ENCODE peak calls at places on chromosome 14, in five cellular contexts. I, H, T, U and G are unnamed samples. For H3K9me3, the result is how much of the 10 kb centered on the place peaks cover.

GRCh38 chr14:24876996-24877395 is 173.0 kb downstream of the STXBP6 start:
- DNase-seq in I (no peak), H (no peak), T (no peak), U (no peak), G (no peak)

GRCh38 chr14:99724196-99724891 is 40.2 kb downstream of the CYP46A1 start:
- DNase-seq in I (no peak), H (no peak), T (no peak), U (no peak), G (peak)

GRCh38 chr14:51035611-51036192 is 59.2 kb downstream of the TRIM9 start:
- DNase-seq in I (no peak), H (no peak), T (no peak), U (no peak), G (no peak)

GRCh38 chr14:65054471-65055085 is 47.7 kb downstream of the MAX start:
- DNase-seq in I (no peak), H (no peak), T (no peak), U (no peak), G (peak)

GRCh38 chr14:105248368-105249174 is at the start of gene BTBD6:
- DNase-seq in I (peak), H (peak), T (peak), U (peak), G (peak)

GRCh38 chr14:34078117-34078743 is 127.4 kb upstream of the EGLN3 start:
- DNase-seq in I (no peak), H (no peak), T (no peak), U (no peak), G (no peak)

GRCh38 chr14:81301813-81302212 is 81.1 kb upstream of the GTF2A1 start:
- DNase-seq in I (no peak), H (no peak), T (no peak), U (no peak), G (no peak)

GRCh38 chr14:68219407-68219806 is 399.8 kb downstream of the RAD51B start:
- DNase-seq in I (no peak), H (no peak), T (no peak), U (no peak), G (no peak)

GRCh38 chr14:105857223-105857815 is 330.9 kb downstream of the TMEM121 start:
- DNase-seq in I (peak), H (peak), T (no peak), U (no peak), G (peak)

GRCh38 chr14:90924618-90925345 is 108.6 kb upstream of the TTC7B start:
- DNase-seq in I (no peak), H (no peak), T (no peak), U (no peak), G (no peak)

GRCh38 chr14:90903101-90903500 is 86.9 kb upstream of the TTC7B start:
- DNase-seq in I (peak), H (no peak), T (peak), U (peak), G (no peak)

GRCh38 chr14:75450381-75451276 is 22.8 kb downstream of the JDP2 start:
- DNase-seq in I (peak), H (peak), T (no peak), U (no peak), G (no peak)

GRCh38 chr14:52391866-52392600 is 77.9 kb downstream of the PTGER2 start:
- DNase-seq in I (no peak), H (no peak), T (no peak), U (peak), G (no peak)

DNA sequence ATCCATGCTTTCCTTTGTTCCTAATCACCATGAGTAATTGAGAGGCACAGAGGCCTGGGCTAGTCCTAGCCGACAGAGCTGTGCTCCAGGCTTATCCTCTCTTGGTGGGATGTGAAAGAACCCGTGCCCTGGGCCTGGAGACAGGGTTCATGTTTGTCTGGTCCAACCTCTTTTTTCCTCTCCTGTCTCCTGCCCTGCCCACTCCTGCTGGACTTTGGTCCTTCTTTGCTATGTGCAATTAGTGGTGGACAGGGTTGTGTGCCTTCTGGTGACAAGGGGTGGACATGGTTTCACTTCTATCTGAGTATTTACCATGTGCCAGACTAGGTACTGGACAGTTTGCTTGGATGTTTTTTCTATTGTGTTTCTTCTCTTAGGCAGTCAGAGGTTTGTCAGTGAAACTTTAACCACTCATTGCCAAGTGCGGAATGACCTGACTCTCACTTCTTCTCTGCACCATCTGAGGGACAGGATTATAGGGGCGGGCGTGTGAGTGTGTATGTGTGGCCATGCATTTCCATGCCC is 126.1 kb downstream of the SMOC1 start:
- DNase-seq in I (no peak), H (no peak), T (no peak), U (no peak), G (no peak)
- TF ChIP-seq POLR2AphosphoS5 in I (no peak), H (no peak), T (no peak), U (no peak), G (no peak)

GRCh38 chr14:88792572-88793258 is at the start of gene EML5:
- DNase-seq in I (peak), H (peak), T (no peak), U (peak), G (peak)
- TF ChIP-seq CTCF in I (peak), H (peak), T (peak), U (no peak), G (peak)

GRCh38 chr14:28703482-28703881 is 63.1 kb upstream of the FOXG1 start:
- DNase-seq in I (no peak), H (no peak), T (no peak), U (no peak), G (no peak)

GRCh38 chr14:28709571-28710305 is 56.8 kb upstream of the FOXG1 start:
- DNase-seq in I (no peak), H (no peak), T (no peak), U (no peak), G (no peak)

GRCh38 chr14:28707814-28708213 is 58.8 kb upstream of the FOXG1 start:
- DNase-seq in I (no peak), H (no peak), T (no peak), U (no peak), G (no peak)

GRCh38 chr14:28701733-28702132 is 64.9 kb upstream of the FOXG1 start:
- DNase-seq in I (no peak), H (no peak), T (no peak), U (no peak), G (no peak)

DNA sequence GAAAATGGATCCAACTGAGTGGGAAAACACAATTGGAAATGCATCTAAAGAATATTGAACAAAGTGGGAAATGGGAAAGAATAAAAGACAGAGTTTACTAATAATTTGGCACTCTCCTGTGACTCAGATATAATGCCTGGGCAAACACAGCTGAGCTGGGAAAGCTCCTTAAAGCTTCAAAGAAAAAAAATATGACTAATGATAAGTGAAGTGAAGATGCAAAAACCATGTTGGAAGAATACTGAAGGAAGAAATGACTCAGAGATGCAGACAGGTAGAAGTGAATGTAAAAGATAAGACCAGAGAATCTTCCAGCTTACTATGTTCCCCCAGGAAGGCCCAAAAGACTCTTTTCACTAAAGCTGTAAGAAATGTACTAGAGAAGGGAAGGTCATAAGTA is 62.4 kb upstream of the FOXG1 start:
- DNase-seq in I (no peak), H (no peak), T (no peak), U (no peak), G (no peak)
- H3K9me3 ChIP-seq in I (under half), H (under half), T (under half), U (under half), G (under half)

DNA sequence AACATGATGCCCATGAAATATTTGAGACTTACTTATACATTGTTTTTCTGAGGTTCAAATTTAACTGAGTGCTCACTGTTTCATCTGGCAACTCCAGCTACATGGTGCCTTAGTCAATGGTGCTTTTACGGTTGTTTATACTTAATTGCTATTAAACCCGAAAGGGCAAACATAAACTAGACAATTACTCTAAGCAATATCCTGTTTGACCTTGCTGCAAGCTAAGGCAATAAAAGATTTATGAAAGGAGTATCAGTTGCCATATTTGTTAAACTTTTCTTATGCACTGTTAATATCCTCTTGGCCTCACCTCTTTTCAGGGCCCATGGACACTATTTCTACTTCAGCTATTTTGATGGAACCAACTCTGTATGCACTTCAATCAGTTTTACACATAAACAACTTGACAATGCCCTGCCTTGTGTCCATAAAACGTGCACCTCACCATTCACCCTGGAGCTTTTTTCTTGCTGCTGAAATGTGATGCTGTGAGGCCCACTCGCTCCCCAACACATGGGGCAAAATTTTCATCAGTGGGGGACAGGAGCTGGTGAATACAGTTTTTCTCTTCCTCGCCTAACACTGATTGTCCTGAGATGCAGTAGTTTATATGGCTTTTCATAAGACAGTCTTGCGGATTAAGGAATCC is 64.1 kb upstream of the HIF1A start:
- DNase-seq in I (no peak), H (no peak), T (no peak), U (no peak), G (no peak)
- TF ChIP-seq POLR2AphosphoS5 in I (no peak), H (no peak), T (no peak), U (no peak), G (no peak)

GRCh38 chr14:55026441-55026792 is 482 bp downstream of the WDHD1 start:
- DNase-seq in I (no peak), H (no peak), T (no peak), U (no peak), G (no peak)

GRCh38 chr14:55028476-55028875 is 1.4 kb downstream of the SOCS4 start:
- DNase-seq in I (no peak), H (no peak), T (no peak), U (no peak), G (no peak)

GRCh38 chr14:55028066-55028465 is 1.0 kb downstream of the SOCS4 start:
- DNase-seq in I (no peak), H (no peak), T (no peak), U (no peak), G (no peak)

GRCh38 chr14:55025948-55026347 is 951 bp downstream of the WDHD1 start:
- DNase-seq in I (no peak), H (no peak), T (no peak), U (no peak), G (no peak)

GRCh38 chr14:55026793-55027560 is at the start of the genes SOCS4 and WDHD1:
- DNase-seq in I (peak), H (peak), T (peak), U (peak), G (peak)
- TF ChIP-seq CTCF in I (no peak), H (no peak), T (no peak), U (no peak), G (no peak)

GRCh38 chr14:36524874-36525745 is 5.1 kb upstream of the NKX2-1 start:
- DNase-seq in I (no peak), H (no peak), T (no peak), U (peak), G (no peak)

GRCh38 chr14:36522347-36522971 is 2.4 kb upstream of the NKX2-1 start:
- DNase-seq in I (no peak), H (no peak), T (no peak), U (no peak), G (no peak)

GRCh38 chr14:36522972-36523685 is 3.1 kb upstream of the NKX2-1 start:
- DNase-seq in I (no peak), H (no peak), T (no peak), U (no peak), G (no peak)

GRCh38 chr14:36524220-36524837 is 4.3 kb upstream of the NKX2-1 start:
- DNase-seq in I (no peak), H (no peak), T (no peak), U (no peak), G (no peak)

DNA sequence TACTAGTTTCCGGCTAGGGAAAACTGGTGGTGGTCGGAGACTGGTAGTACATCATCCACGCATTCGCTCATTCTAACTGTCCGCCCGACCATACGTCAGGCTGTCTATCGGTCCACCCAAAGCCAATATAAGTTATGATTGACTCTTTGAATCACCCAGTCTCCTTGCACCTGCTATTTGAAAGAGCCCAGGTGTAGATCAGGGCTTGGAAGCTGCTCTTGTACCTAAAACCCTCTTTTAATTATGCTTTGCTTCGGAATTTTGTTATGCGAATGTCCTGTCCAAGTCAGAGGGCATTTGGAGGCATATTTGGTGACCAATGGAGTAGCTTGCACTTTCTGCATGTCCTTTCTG is 5.7 kb upstream of the NKX2-1 start:
- DNase-seq in I (no peak), H (no peak), T (no peak), U (no peak), G (no peak)
- H3K9me3 ChIP-seq in I (under half), H (under half), T (under half), U (under half), G (under half)

DNA sequence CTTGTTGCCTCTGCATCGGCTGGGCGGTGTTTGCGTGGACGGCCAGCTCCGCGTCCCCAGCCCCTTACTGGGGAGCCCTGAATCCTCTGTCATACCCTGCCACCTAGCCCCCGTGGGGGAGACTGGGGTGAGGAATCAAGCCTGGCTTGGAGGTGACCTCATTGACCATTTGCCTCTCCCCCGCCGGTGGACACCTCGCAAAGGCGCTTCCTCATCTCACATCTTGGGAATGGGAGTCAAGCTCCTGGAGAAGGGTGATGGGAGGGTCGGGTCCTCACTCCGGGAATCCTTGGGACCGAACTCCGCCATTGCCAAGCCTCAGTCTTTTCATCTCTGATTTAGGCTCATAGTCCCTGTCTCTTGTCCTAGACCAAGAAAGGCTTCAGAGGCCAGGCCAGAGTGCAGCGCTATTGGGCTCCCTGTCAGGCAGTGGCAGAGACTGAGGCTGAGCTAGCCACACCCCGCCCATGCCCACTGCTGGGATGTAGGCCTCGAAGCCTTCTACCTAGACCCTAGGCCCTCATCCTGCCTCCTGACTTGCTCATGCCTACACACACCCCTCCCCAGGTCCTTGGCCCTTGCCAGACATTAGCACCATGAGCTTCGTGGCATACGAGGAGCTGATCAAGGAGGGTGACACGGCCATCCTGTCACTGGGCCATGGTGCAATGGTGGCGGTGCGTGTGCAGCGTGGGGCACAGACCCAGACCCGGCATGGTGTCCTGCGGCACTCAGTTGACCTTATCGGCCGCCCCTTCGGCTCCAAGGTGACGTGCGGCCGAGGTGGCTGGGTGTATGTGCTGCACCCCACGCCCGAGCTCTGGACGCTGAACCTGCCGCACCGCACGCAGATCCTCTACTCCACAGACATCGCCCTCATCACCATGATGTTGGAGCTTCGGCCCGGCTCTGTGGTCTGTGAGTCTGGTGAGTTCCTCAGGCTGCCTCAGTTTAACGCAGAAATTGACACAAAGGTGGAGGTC is 678 bp downstream of the TRMT61A start:
- DNase-seq in I (no peak), H (no peak), T (no peak), U (no peak), G (no peak)
- TF ChIP-seq POLR2AphosphoS5 in I (no peak), H (no peak), T (no peak), U (no peak), G (no peak)